ENCODE peak calls at places on chromosomes 11 and 22, in five cellular contexts. D is HTR-8/SVneo, M is hippocampal formation, P is frontal cortex, H is D341Med. B is an unnamed sample.
A peak's percentile ranks its signal among the peaks of the same experiment; 100 is the strongest.

GRCh38 chr11:110471315-110471714 is 41.6 kb downstream of the FDX1 start:
- DNase-seq in H (no peak), M (no peak), P (no peak), D (no peak), B (no peak)

GRCh38 chr22:37197451-37198289 is 9.6 kb upstream of the C1QTNF6 start:
- DNase-seq in M (no peak), P (no peak), D (no peak), H (no peak), B (peak; percentile 31)

GRCh38 chr11:8701891-8702597 is 19.5 kb downstream of the RPL27A start:
- DNase-seq in H (no peak), D (no peak), P (no peak), M (no peak), B (no peak)

GRCh38 chr22:22854466-22854865 is 33.1 kb upstream of the IGLL5 start:
- DNase-seq in D (no peak), M (no peak), H (no peak), P (no peak), B (no peak)

GRCh38 chr22:19986410-19987341 is 29.9 kb downstream of the ARVCF start:
- DNase-seq in D (peak; percentile 82), H (peak; percentile 85), M (peak; percentile 40), P (peak; percentile 98), B (peak; percentile 75)

GRCh38 chr11:33040127-33040861 is 922 bp downstream of the TCP11L1 start:
- DNase-seq in P (peak; percentile 59), D (no peak), M (no peak), H (no peak), B (no peak)

GRCh38 chr11:134916829-134917228 is 504.8 kb upstream of the B3GAT1 start:
- DNase-seq in D (no peak), M (no peak), P (no peak), H (no peak), B (no peak)

GRCh38 chr11:73154178-73154577 is 12.1 kb upstream of the FCHSD2 start:
- DNase-seq in M (peak; percentile 28), H (no peak), P (no peak), D (no peak), B (peak; percentile 58)

GRCh38 chr22:41352058-41352457 is 29.7 kb upstream of the TEF start:
- DNase-seq in H (no peak), P (no peak), M (no peak), D (no peak), B (no peak)

GRCh38 chr22:46480396-46480795 is 57.0 kb downstream of the CELSR1 start:
- DNase-seq in H (no peak), P (no peak), M (no peak), D (no peak), B (no peak)